ENCODE peak calls at places on chromosomes 7 and 10, in seven cellular contexts. P is IMR-90, D is A549, W is heart left ventricle, V is K562, G is thyroid gland, Q is upper lobe of left lung. L is an unnamed sample.

GRCh38 chr10:14891151-14891550 is 12.5 kb downstream of the SUV39H2 start:
- DNase-seq in P (no peak), D (no peak), W (no peak), V (no peak), G (no peak), Q (no peak), L (no peak)

GRCh38 chr7:130897515-130898419 is 163.8 kb upstream of the KLF14 start:
- DNase-seq in P (no peak), D (no peak), W (no peak), V (no peak), G (peak; percentile 98), Q (no peak), L (no peak)

GRCh38 chr10:6065845-6066244 is 3.7 kb upstream of the IL2RA start:
- DNase-seq in P (no peak), D (no peak), W (no peak), V (no peak), G (no peak), Q (peak; percentile 35), L (peak; percentile 24)

GRCh38 chr10:132901351-132901750 is 41.0 kb downstream of the CFAP46 start:
- DNase-seq in P (no peak), D (no peak), W (peak; percentile 7), V (no peak), G (no peak), Q (no peak), L (no peak)

GRCh38 chr7:54782829-54783228 is 23.8 kb upstream of the SEC61G start:
- DNase-seq in P (no peak), D (no peak), W (no peak), V (no peak), G (no peak), Q (no peak), L (no peak)

GRCh38 chr7:86116-86515 is 106.3 kb upstream of the FAM20C start:
- DNase-seq in P (no peak), D (no peak), W (no peak), V (no peak), G (no peak), Q (no peak), L (no peak)

GRCh38 chr10:778626-779330 is 89.3 kb upstream of the DIP2C start:
- DNase-seq in P (peak; percentile 28), D (no peak), W (peak; percentile 14), V (no peak), G (no peak), Q (peak; percentile 14), L (no peak)

GRCh38 chr7:122550545-122550944 is 148.4 kb downstream of the RNF133 start:
- DNase-seq in P (no peak), D (no peak), W (no peak), V (no peak), G (no peak), Q (no peak), L (no peak)

GRCh38 chr10:58743466-58744115 is 230.9 kb downstream of the BICC1 start:
- DNase-seq in P (peak; percentile 85), D (peak; percentile 37), W (no peak), V (no peak), G (no peak), Q (no peak), L (no peak)

GRCh38 chr10:36163827-36164226 is 521.7 kb upstream of the FZD8 start:
- DNase-seq in P (no peak), D (no peak), W (no peak), V (no peak), G (no peak), Q (no peak), L (no peak)

GRCh38 chr7:112086496-112087254 is 119.5 kb downstream of the DOCK4 start:
- DNase-seq in P (no peak), D (peak; percentile 50), W (no peak), V (no peak), G (no peak), Q (no peak), L (peak; percentile 82)

GRCh38 chr7:38682602-38683001 is 51.4 kb upstream of the AMPH start:
- DNase-seq in P (no peak), D (no peak), W (no peak), V (no peak), G (no peak), Q (no peak), L (no peak)

GRCh38 chr10:62831346-62831745 is 15.2 kb upstream of the EGR2 start:
- DNase-seq in P (peak; percentile 75), D (no peak), W (no peak), V (no peak), G (no peak), Q (no peak), L (no peak)

GRCh38 chr10:59018977-59019376 is 157.5 kb upstream of the PHYHIPL start:
- DNase-seq in P (no peak), D (no peak), W (no peak), V (no peak), G (no peak), Q (no peak), L (no peak)

GRCh38 chr10:121624778-121625330 is 26.6 kb upstream of the FGFR2 start:
- DNase-seq in P (no peak), D (no peak), W (no peak), V (no peak), G (no peak), Q (no peak), L (no peak)

GRCh38 chr10:32417906-32418547 is 27.9 kb upstream of the CCDC7 start:
- DNase-seq in P (peak; percentile 89), D (no peak), W (no peak), V (no peak), G (peak; percentile 68), Q (no peak), L (no peak)

GRCh38 chr10:121438320-121438719 is 159.9 kb downstream of the FGFR2 start:
- DNase-seq in P (no peak), D (no peak), W (no peak), V (no peak), G (no peak), Q (no peak), L (no peak)

GRCh38 chr10:132419631-132420468 is 22.9 kb downstream of the PWWP2B start:
- DNase-seq in P (no peak), D (no peak), W (no peak), V (no peak), G (peak; percentile 64), Q (no peak), L (no peak)

GRCh38 chr7:151455690-151456089 is 15.7 kb upstream of the CRYGN start:
- DNase-seq in P (no peak), D (no peak), W (no peak), V (no peak), G (no peak), Q (no peak), L (no peak)

GRCh38 chr7:19665399-19666008 is 43.3 kb downstream of the POLR1F start:
- DNase-seq in P (peak; percentile 50), D (peak; percentile 37), W (no peak), V (peak; percentile 32), G (no peak), Q (no peak), L (no peak)

GRCh38 chr10:3068201-3068967 is 1.0 kb downstream of the PFKP start:
- DNase-seq in P (peak; percentile 54), D (peak; percentile 60), W (peak; percentile 77), V (peak; percentile 63), G (peak; percentile 65), Q (peak; percentile 54), L (peak; percentile 64)

GRCh38 chr7:2353113-2353512 is 1.5 kb upstream of the EIF3B start:
- DNase-seq in P (no peak), D (no peak), W (no peak), V (no peak), G (no peak), Q (no peak), L (no peak)
- H3K4me3 ChIP-seq in P (no peak overlapping the region), D (peak overlapping the region; percentile 99), W (peak overlapping the region; percentile 94), V (peak overlapping the region; percentile 93), G (no peak overlapping the region), Q (peak overlapping the region; percentile 100), L (peak overlapping the region; percentile 97)

GRCh38 chr10:123857616-123858015 is 34.0 kb downstream of the CPXM2 start:
- DNase-seq in P (no peak), D (no peak), W (no peak), V (no peak), G (no peak), Q (no peak), L (no peak)

GRCh38 chr10:123858907-123859650 is 32.5 kb downstream of the CPXM2 start:
- DNase-seq in P (no peak), D (no peak), W (no peak), V (no peak), G (no peak), Q (no peak), L (no peak)

GRCh38 chr10:123859651-123860045 is 32.0 kb downstream of the CPXM2 start:
- DNase-seq in P (no peak), D (no peak), W (no peak), V (no peak), G (no peak), Q (no peak), L (no peak)

GRCh38 chr10:123860209-123860608 is 31.4 kb downstream of the CPXM2 start:
- DNase-seq in P (no peak), D (no peak), W (no peak), V (no peak), G (no peak), Q (no peak), L (no peak)

DNA sequence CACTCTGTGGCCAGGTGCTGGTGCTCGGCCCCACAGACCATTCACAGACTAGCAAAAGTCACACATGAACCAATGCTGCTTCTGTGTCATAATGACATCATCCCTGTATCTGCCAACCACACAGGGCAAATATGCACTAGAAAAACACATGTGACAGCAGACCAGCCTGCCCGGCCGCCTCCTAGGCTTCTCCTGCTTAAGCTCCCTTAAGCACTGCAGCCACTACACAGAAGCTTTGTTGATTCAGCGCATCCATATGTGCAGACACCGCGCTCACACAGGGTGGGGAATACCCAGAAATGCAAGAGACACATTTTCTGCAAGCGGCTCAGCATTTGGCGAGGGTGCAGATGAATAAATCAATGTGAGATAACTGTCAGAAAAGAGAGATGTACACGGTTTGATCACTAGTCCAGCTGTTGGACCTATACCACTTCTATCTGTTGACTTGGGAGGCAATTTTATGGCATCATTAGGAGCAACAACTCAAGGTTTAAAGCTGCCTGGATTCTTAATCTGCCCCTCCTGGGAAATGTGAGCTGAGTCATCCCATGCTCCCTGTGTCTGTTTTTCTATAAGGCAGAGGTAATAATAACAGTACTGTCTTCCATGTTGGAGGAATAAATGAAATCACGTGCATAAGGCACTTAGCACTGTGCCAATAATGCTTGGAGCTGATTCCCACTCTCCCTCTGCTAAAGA is 33.4 kb downstream of the CPXM2 start:
- DNase-seq in P (no peak), D (no peak), W (no peak), V (no peak), G (peak; percentile 17), Q (no peak), L (no peak)
- TF ChIP-seq POLR2A in P (no peak), D (no peak), W (no peak), V (no peak), G (no peak), Q (no peak), L (no peak)

GRCh38 chr10:4315529-4315928 is 510.5 kb upstream of the AKR1E2 start:
- DNase-seq in P (peak; percentile 65), D (no peak), W (peak; percentile 35), V (no peak), G (peak; percentile 6), Q (no peak), L (no peak)
- H3K4me3 ChIP-seq in P (no peak overlapping the region), D (no peak overlapping the region), W (no peak overlapping the region), V (no peak overlapping the region), G (no peak overlapping the region), Q (no peak overlapping the region), L (no peak overlapping the region)

DNA sequence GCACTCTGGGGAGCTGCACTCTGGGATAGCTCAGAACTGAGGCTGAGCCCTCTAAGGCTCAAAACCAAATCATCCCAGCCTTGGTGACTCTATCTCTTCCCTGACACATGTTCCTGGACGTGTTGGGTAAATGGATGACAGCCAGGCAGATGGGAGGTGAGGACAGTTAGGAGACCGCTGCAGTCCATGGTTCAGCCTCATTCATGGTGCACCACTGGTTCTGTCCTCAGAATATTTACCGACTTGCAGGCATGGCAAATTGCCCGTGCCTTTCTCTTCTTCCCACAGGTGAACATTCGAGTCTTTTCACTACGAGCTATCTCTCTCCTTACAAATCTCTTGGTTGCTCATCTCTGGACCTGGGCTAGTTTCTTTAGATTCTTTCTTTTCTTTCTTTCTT is 80.3 kb upstream of the EFCAB10 start:
- DNase-seq in P (no peak), D (no peak), W (no peak), V (no peak), G (no peak), Q (no peak), L (peak; percentile 49)
- TF ChIP-seq POLR2A in P (no peak), D (no peak), W (no peak), V (no peak), G (no peak), Q (no peak), L (no peak)